ENCODE peak calls at places on chromosome 21, in five cellular contexts. V is A549, W is GM12878, Y is K562, E is HepG2. Q is an unnamed sample.

GRCh38 chr21:35053356-35054096 is 4.4 kb upstream of the RUNX1 start:
- DNase-seq in V (no peak), W (no peak), Y (no peak), E (peak), Q (no peak)

GRCh38 chr21:30227633-30228404 is 11.9 kb upstream of the CLDN8 start:
- DNase-seq in V (peak), W (no peak), Y (peak), E (no peak), Q (peak)

GRCh38 chr21:14617040-14617393 is 70.9 kb upstream of the SAMSN1 start:
- DNase-seq in V (no peak), W (no peak), Y (no peak), E (no peak), Q (no peak)

GRCh38 chr21:40797881-40798280 is 49.1 kb downstream of the DSCAM start:
- DNase-seq in V (no peak), W (no peak), Y (no peak), E (no peak), Q (no peak)

GRCh38 chr21:36120304-36120902 is 14.5 kb upstream of the CBR3 start:
- DNase-seq in V (no peak), W (no peak), Y (no peak), E (no peak), Q (peak)

GRCh38 chr21:26177187-26177586 is 6.6 kb upstream of the APP start:
- DNase-seq in V (no peak), W (no peak), Y (no peak), E (no peak), Q (no peak)

GRCh38 chr21:25848309-25848708 is 113.5 kb downstream of the GABPA start:
- DNase-seq in V (no peak), W (no peak), Y (no peak), E (no peak), Q (no peak)

GRCh38 chr21:44290327-44291077 is 4.8 kb downstream of the AIRE start:
- DNase-seq in V (no peak), W (no peak), Y (no peak), E (no peak), Q (no peak)

GRCh38 chr21:19236209-19236608 is 832.6 kb upstream of the TMPRSS15 start:
- DNase-seq in V (no peak), W (no peak), Y (no peak), E (no peak), Q (no peak)

GRCh38 chr21:24903954-24904635 is 703.2 kb downstream of the MRPL39 start:
- DNase-seq in V (no peak), W (no peak), Y (no peak), E (no peak), Q (no peak)

GRCh38 chr21:26943916-26944315 is 23.0 kb downstream of the ADAMTS5 start:
- DNase-seq in V (no peak), W (no peak), Y (no peak), E (no peak), Q (peak)

GRCh38 chr21:31334648-31335121 is 9.4 kb downstream of the TIAM1 start:
- DNase-seq in V (no peak), W (no peak), Y (no peak), E (no peak), Q (no peak)

GRCh38 chr21:36589352-36589971 is 109.5 kb upstream of the SIM2 start:
- DNase-seq in V (peak), W (peak), Y (peak), E (peak), Q (peak)

GRCh38 chr21:18603246-18603645 is 199.7 kb upstream of the TMPRSS15 start:
- DNase-seq in V (no peak), W (no peak), Y (no peak), E (no peak), Q (no peak)

GRCh38 chr21:23686737-23687136 is 1920.5 kb downstream of the MRPL39 start:
- DNase-seq in V (no peak), W (no peak), Y (no peak), E (no peak), Q (no peak)

GRCh38 chr21:15774590-15774989 is 44.8 kb downstream of the USP25 start:
- DNase-seq in V (no peak), W (no peak), Y (no peak), E (no peak), Q (no peak)

GRCh38 chr21:34523019-34523418 is 11.0 kb upstream of the KCNE1 start:
- DNase-seq in V (no peak), W (no peak), Y (no peak), E (peak), Q (no peak)

GRCh38 chr21:18382141-18382540 is 21.4 kb downstream of the TMPRSS15 start:
- DNase-seq in V (no peak), W (no peak), Y (no peak), E (no peak), Q (no peak)

GRCh38 chr21:34335316-34335715 is 28.5 kb upstream of the KCNE2 start:
- DNase-seq in V (no peak), W (no peak), Y (no peak), E (no peak), Q (no peak)

GRCh38 chr21:29157084-29157483 is 26.6 kb downstream of the MAP3K7CL start:
- DNase-seq in V (no peak), W (no peak), Y (no peak), E (no peak), Q (no peak)

GRCh38 chr21:15751561-15751960 is 21.8 kb downstream of the USP25 start:
- DNase-seq in V (no peak), W (no peak), Y (no peak), E (no peak), Q (no peak)

GRCh38 chr21:16976132-16976666 is 536.6 kb upstream of the CXADR start:
- DNase-seq in V (no peak), W (no peak), Y (no peak), E (no peak), Q (no peak)

GRCh38 chr21:22900511-22900910 is 1902.3 kb downstream of the NCAM2 start:
- DNase-seq in V (no peak), W (no peak), Y (no peak), E (no peak), Q (no peak)

GRCh38 chr21:25863747-25864146 is 129.0 kb downstream of the GABPA start:
- DNase-seq in V (no peak), W (no peak), Y (no peak), E (no peak), Q (no peak)

GRCh38 chr21:44892536-44893277 is 19.2 kb upstream of the PTTG1IP start:
- DNase-seq in V (no peak), W (no peak), Y (peak), E (no peak), Q (peak)

GRCh38 chr21:15293251-15293650 is 228.5 kb upstream of the NRIP1 start:
- DNase-seq in V (peak), W (no peak), Y (no peak), E (peak), Q (no peak)

GRCh38 chr21:17387030-17387617 is 125.7 kb upstream of the CXADR start:
- DNase-seq in V (peak), W (peak), Y (peak), E (peak), Q (peak)

GRCh38 chr21:34582506-34583150 is 32.3 kb downstream of the RCAN1 start:
- DNase-seq in V (peak), W (no peak), Y (peak), E (peak), Q (peak)

GRCh38 chr21:35398366-35398982 is 349.4 kb upstream of the RUNX1 start:
- DNase-seq in V (no peak), W (no peak), Y (no peak), E (no peak), Q (no peak)

GRCh38 chr21:27649323-27649722 is 682.4 kb upstream of the ADAMTS5 start:
- DNase-seq in V (no peak), W (no peak), Y (no peak), E (no peak), Q (no peak)

GRCh38 chr21:17802568-17802967 is 16.6 kb downstream of the C21orf91 start:
- DNase-seq in V (no peak), W (no peak), Y (no peak), E (no peak), Q (no peak)

GRCh38 chr21:44924611-44925010 is 3.9 kb upstream of the ITGB2 start:
- DNase-seq in V (no peak), W (no peak), Y (no peak), E (no peak), Q (no peak)

GRCh38 chr21:35120631-35121180 is 71.6 kb upstream of the RUNX1 start:
- DNase-seq in V (no peak), W (no peak), Y (no peak), E (no peak), Q (no peak)

GRCh38 chr21:44005593-44005992 is 6.5 kb upstream of the TRAPPC10 start:
- DNase-seq in V (no peak), W (no peak), Y (no peak), E (no peak), Q (no peak)

GRCh38 chr21:34528131-34528561 is 16.1 kb upstream of the KCNE1 start:
- DNase-seq in V (no peak), W (no peak), Y (no peak), E (no peak), Q (no peak)

GRCh38 chr21:15063821-15064575 is 802 bp downstream of the NRIP1 start:
- DNase-seq in V (no peak), W (no peak), Y (peak), E (no peak), Q (no peak)

GRCh38 chr21:21102874-21103273 is 104.7 kb downstream of the NCAM2 start:
- DNase-seq in V (no peak), W (no peak), Y (no peak), E (no peak), Q (no peak)

GRCh38 chr21:37005548-37006242 is 807 bp upstream of the RIPPLY3 start:
- DNase-seq in V (no peak), W (no peak), Y (no peak), E (no peak), Q (no peak)

GRCh38 chr21:21159253-21159899 is 161.2 kb downstream of the NCAM2 start:
- DNase-seq in V (no peak), W (no peak), Y (no peak), E (no peak), Q (no peak)

DNA sequence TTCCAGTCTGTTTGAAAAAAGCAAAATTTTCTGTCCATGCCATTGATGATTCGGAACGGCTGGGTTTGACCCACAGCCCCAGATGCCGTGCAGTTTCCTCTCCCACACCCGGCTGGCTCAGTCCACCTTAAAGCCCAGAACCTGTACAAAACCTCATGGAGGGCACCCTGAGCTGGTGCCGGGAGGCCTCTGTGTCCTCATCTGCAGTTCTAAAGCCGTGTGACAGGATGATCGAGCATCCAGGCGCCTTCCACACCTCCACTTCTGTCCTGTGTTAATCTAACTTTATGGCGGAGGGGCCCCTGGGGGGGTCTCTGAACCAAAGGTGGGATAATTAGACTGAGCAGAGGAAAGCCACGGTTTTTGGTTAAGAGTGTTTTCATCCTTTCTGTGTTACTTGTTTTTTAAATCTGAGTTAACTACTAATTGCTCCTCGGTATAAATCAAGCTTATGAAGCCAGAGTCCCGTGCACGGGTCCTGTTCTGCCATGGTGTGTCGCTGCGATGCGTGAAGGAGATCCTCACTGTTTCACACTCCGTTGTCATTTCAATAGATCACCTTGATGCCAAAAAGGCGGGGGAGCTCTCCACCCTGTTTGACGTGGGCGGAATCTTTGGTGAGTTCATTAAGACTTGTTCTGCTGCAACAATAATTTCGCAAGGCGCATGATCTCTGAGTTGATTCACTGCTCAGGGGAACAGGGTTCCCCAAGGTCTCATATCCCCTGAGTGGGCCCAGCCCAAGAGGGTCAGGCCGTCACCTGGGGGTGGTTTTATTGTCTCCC is 49.8 kb downstream of the SLC37A1 start:
- DNase-seq in V (no peak), W (no peak), Y (no peak), E (no peak), Q (peak)
- TF ChIP-seq MYC in V (no peak), W (no peak), Y (no peak), E (no peak), Q (no peak)

GRCh38 chr21:42343963-42344510 is 6.8 kb downstream of the TFF2 start:
- DNase-seq in V (no peak), W (no peak), Y (no peak), E (no peak), Q (no peak)

GRCh38 chr21:42346441-42346840 is 4.4 kb downstream of the TFF2 start:
- DNase-seq in V (no peak), W (no peak), Y (no peak), E (no peak), Q (no peak)

GRCh38 chr21:42341776-42342542 is 8.8 kb downstream of the TFF2 start:
- DNase-seq in V (no peak), W (no peak), Y (no peak), E (no peak), Q (no peak)

GRCh38 chr21:42343101-42343500 is 7.7 kb downstream of the TFF2 start:
- DNase-seq in V (no peak), W (no peak), Y (no peak), E (no peak), Q (no peak)

GRCh38 chr21:42343556-42343955 is 7.2 kb downstream of the TFF2 start:
- DNase-seq in V (no peak), W (no peak), Y (no peak), E (no peak), Q (no peak)
- H3K4me3 ChIP-seq in V (no peak), W (no peak), Y (no peak), E (no peak), Q (no peak)

GRCh38 chr21:45975017-45975595 is 6.5 kb upstream of the COL6A1 start:
- DNase-seq in V (no peak), W (no peak), Y (no peak), E (no peak), Q (no peak)
- TF ChIP-seq MAX in V (no peak), W (no peak), Y (no peak), E (no peak), Q (no peak)

GRCh38 chr21:33211732-33212131 is 18.0 kb upstream of the IFNAR2 start:
- DNase-seq in V (no peak), W (no peak), Y (no peak), E (no peak), Q (no peak)
- TF ChIP-seq MYC in V (no peak), W (no peak), Y (no peak), E (no peak), Q (no peak)

DNA sequence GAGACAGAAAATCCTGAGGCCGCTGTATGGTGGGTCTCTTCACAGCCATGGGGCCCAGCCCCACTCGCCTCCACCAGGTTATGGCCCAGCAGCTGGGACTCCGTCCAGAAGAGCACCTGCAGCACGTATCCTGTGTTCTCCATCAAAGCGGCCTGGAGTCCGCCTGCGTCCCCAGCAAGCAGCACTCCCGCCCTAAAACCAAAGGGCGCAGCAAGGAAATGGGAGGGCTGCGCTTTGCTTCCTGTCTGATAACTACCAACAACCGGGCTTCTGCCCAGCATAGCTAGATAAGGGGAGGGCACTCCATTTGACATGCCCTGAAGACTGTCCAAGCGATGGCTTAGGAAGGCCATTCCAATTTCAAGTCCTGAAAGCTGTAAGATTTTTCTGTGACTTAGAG is 119.9 kb downstream of the KCNJ15 start:
- DNase-seq in V (no peak), W (no peak), Y (no peak), E (no peak), Q (no peak)
- H3K4me3 ChIP-seq in V (no peak), W (no peak), Y (no peak), E (no peak), Q (no peak)

Q was measured in NB4.